ENCODE peak calls at places on chromosome 3, in six cellular contexts. F is GM12878, U is PC-9, X is cardiac muscle cell, N is tibial artery, B is AG09319. G is an unnamed sample.

GRCh38 chr3:14137004-14137403 is 12.2 kb downstream of the TMEM43 start:
- DNase-seq in B (no peak), X (peak), U (peak), F (no peak), N (no peak), G (no peak)

GRCh38 chr3:38585791-38586420 is 63.6 kb downstream of the SCN5A start:
- DNase-seq in U (no peak), N (peak), F (no peak), X (no peak), B (no peak), G (no peak)

GRCh38 chr3:114928989-114929620 is 218.0 kb downstream of the ZBTB20 start:
- DNase-seq in F (no peak), B (no peak), N (no peak), U (no peak), X (no peak), G (no peak)

GRCh38 chr3:178703268-178703975 is 167.2 kb downstream of the KCNMB2 start:
- DNase-seq in U (peak), N (no peak), F (no peak), X (no peak), B (peak), G (no peak)

GRCh38 chr3:46853441-46854410 is 9.5 kb downstream of the MYL3 start:
- DNase-seq in X (no peak), B (no peak), N (no peak), U (no peak), F (no peak), G (no peak)

GRCh38 chr3:49563040-49563578 is 8.8 kb downstream of the BSN start:
- DNase-seq in B (no peak), N (no peak), U (no peak), F (no peak), X (no peak), G (no peak)

GRCh38 chr3:194779729-194780224 is 94.1 kb downstream of the FAM43A start:
- DNase-seq in F (no peak), N (no peak), U (peak), B (no peak), X (no peak), G (no peak)

GRCh38 chr3:121648219-121648958 is 12.3 kb downstream of the HCLS1 start:
- DNase-seq in N (no peak), F (no peak), B (no peak), X (peak), U (no peak), G (no peak)

GRCh38 chr3:189404036-189404435 is 227.2 kb upstream of the TP63 start:
- DNase-seq in X (no peak), N (no peak), U (no peak), F (no peak), B (no peak), G (no peak)

GRCh38 chr3:13083898-13084297 is 10.7 kb upstream of the IQSEC1 start:
- DNase-seq in F (peak), N (no peak), X (no peak), U (no peak), B (no peak), G (no peak)

GRCh38 chr3:72127843-72128242 is 342.9 kb upstream of the PROK2 start:
- DNase-seq in F (no peak), X (no peak), N (no peak), B (no peak), U (no peak), G (no peak)

GRCh38 chr3:157311633-157312365 is 124.9 kb upstream of the PTX3 start:
- DNase-seq in N (no peak), B (peak), F (no peak), X (no peak), U (peak), G (no peak)

GRCh38 chr3:4786431-4786830 is 192.8 kb upstream of the BHLHE40 start:
- DNase-seq in F (no peak), U (peak), N (no peak), X (no peak), B (no peak), G (no peak)

GRCh38 chr3:42681361-42682038 is 3.8 kb upstream of the KLHL40 start:
- DNase-seq in F (no peak), X (no peak), B (no peak), N (no peak), U (no peak), G (no peak)

GRCh38 chr3:116647955-116648354 is 61.6 kb upstream of the TUSC7 start:
- DNase-seq in B (no peak), U (no peak), F (no peak), X (no peak), N (no peak), G (no peak)

GRCh38 chr3:10978956-10979355 is 13.6 kb upstream of the SLC6A1 start:
- DNase-seq in N (no peak), X (no peak), B (no peak), U (no peak), F (no peak), G (no peak)

GRCh38 chr3:73523661-73524060 is 101.1 kb downstream of the PDZRN3 start:
- DNase-seq in N (no peak), U (no peak), F (no peak), B (no peak), X (no peak), G (no peak)

GRCh38 chr3:11624161-11624560 is 19.6 kb downstream of the VGLL4 start:
- DNase-seq in N (no peak), X (no peak), F (no peak), B (no peak), U (no peak), G (no peak)

GRCh38 chr3:105040026-105040622 is 326.6 kb upstream of the ALCAM start:
- DNase-seq in X (no peak), U (no peak), N (no peak), B (no peak), F (no peak), G (no peak)

GRCh38 chr3:195847061-195847950 is 35.6 kb upstream of the MUC4 start:
- DNase-seq in F (no peak), N (no peak), B (no peak), U (peak), X (no peak), G (no peak)

GRCh38 chr3:155407971-155408370 is 114.5 kb upstream of the STRIT1 start:
- DNase-seq in N (no peak), F (no peak), B (no peak), X (no peak), U (no peak), G (no peak)

GRCh38 chr3:155412856-155413255 is 119.4 kb upstream of the STRIT1 start:
- DNase-seq in B (no peak), N (no peak), F (no peak), U (no peak), X (peak), G (no peak)

GRCh38 chr3:155407331-155407730 is 113.8 kb upstream of the STRIT1 start:
- DNase-seq in N (no peak), B (no peak), F (no peak), U (no peak), X (no peak), G (no peak)

GRCh38 chr3:155409336-155409735 is 115.9 kb upstream of the STRIT1 start:
- DNase-seq in B (no peak), X (no peak), F (no peak), N (no peak), U (no peak), G (no peak)

GRCh38 chr3:155411500-155412223 is 118.2 kb upstream of the STRIT1 start:
- DNase-seq in N (no peak), B (no peak), F (no peak), U (no peak), X (no peak), G (no peak)
- TF ChIP-seq CTCF in N (no peak), B (no peak), F (peak), U (peak), X (no peak), G (peak)

GRCh38 chr3:138833908-138834358 is 795 bp downstream of the PIK3CB start:
- DNase-seq in N (peak), F (no peak), U (peak), X (no peak), B (no peak), G (no peak)
- TF ChIP-seq CTCF in N (no peak), F (no peak), U (no peak), X (no peak), B (no peak), G (no peak)

GRCh38 chr3:181213347-181213746 is 223.8 kb upstream of the DNAJC19 start:
- DNase-seq in B (no peak), F (no peak), U (no peak), N (no peak), X (no peak), G (no peak)

GRCh38 chr3:181212271-181212670 is 222.7 kb upstream of the DNAJC19 start:
- DNase-seq in B (no peak), F (no peak), N (no peak), U (no peak), X (no peak), G (no peak)

DNA sequence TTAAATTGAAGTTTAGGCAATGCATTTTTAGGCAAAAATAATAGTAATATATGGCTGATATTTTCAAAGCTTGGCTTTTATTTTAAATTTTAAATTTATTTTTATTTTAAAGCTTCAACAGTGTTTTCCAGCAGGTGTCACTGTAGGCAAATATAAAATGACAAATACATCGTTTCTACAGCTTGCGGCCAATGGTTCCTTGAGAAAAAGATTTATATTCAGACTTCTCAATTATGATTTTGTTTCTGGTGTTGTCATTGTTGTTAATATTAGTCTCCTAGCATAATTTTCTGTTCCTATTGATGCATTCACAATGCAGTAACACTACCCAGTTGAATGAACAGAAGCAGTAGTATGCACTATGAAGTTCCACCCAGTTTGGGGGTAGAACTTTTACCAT is 220.7 kb upstream of the DNAJC19 start:
- DNase-seq in U (no peak), F (no peak), N (no peak), B (no peak), X (peak), G (no peak)
- TF ChIP-seq CTCF in U (peak), F (no peak), N (no peak), B (no peak), X (peak), G (peak)

GRCh38 chr3:52041118-52041847 is 15.1 kb downstream of the DUSP7 start:
- DNase-seq in F (no peak), X (no peak), N (no peak), U (no peak), B (no peak), G (no peak)
- TF ChIP-seq CTCF in F (no peak), X (peak), N (no peak), U (no peak), B (peak), G (no peak)